ENCODE peak calls at places on chromosomes 6 and 20, in four cellular contexts. H, C, V and L are unnamed samples.

GRCh38 chr6:34181903-34182302 is 36.0 kb upstream of the GRM4 start:
- DNase-seq in H (no peak), C (no peak), V (no peak), L (peak)

GRCh38 chr6:4727671-4728435 is 48.4 kb upstream of the CDYL start:
- DNase-seq in H (no peak), C (no peak), V (no peak), L (no peak)

GRCh38 chr6:169008641-169009040 is 245.0 kb downstream of the THBS2 start:
- DNase-seq in H (no peak), C (no peak), V (no peak), L (no peak)

GRCh38 chr6:97059473-97059872 is 134.9 kb downstream of the KLHL32 start:
- DNase-seq in H (no peak), C (peak), V (no peak), L (peak)

GRCh38 chr20:48102821-48103635 is 317.7 kb upstream of the SULF2 start:
- DNase-seq in H (no peak), C (no peak), V (no peak), L (no peak)

GRCh38 chr20:41344477-41344876 is 3.9 kb downstream of the LPIN3 start:
- DNase-seq in H (no peak), C (peak), V (no peak), L (no peak)

GRCh38 chr20:62804021-62804631 is 509 bp upstream of the OGFR start:
- DNase-seq in H (no peak), C (peak), V (no peak), L (no peak)

GRCh38 chr20:17808357-17808756 is 108.6 kb downstream of the BANF2 start:
- DNase-seq in H (peak), C (peak), V (no peak), L (no peak)

GRCh38 chr6:10957414-10957886 is 70.6 kb downstream of the SYCP2L start:
- DNase-seq in H (no peak), C (no peak), V (no peak), L (no peak)

GRCh38 chr6:154350293-154350692 is 6.3 kb downstream of the IPCEF1 start:
- DNase-seq in H (no peak), C (no peak), V (no peak), L (no peak)

GRCh38 chr20:44560229-44560628 is 22.1 kb upstream of the PKIG start:
- DNase-seq in H (no peak), C (no peak), V (no peak), L (no peak)

GRCh38 chr6:6969761-6970223 is 138.0 kb upstream of the RREB1 start:
- DNase-seq in H (no peak), C (no peak), V (no peak), L (no peak)

GRCh38 chr20:19688031-19688806 is 69.8 kb upstream of the RIN2 start:
- DNase-seq in H (peak), C (peak), V (peak), L (no peak)

GRCh38 chr20:12699374-12700228 is 309.2 kb upstream of the SPTLC3 start:
- DNase-seq in H (no peak), C (no peak), V (no peak), L (no peak)

GRCh38 chr6:29850011-29850553 is 22.5 kb downstream of the HLA-G start:
- DNase-seq in H (no peak), C (no peak), V (no peak), L (no peak)

GRCh38 chr6:20699402-20699801 is 165.1 kb downstream of the CDKAL1 start:
- DNase-seq in H (no peak), C (no peak), V (no peak), L (no peak)

GRCh38 chr20:57383447-57384347 is 7.5 kb upstream of the RBM38 start:
- DNase-seq in H (no peak), C (no peak), V (no peak), L (no peak)

GRCh38 chr20:4811661-4812181 is 90.0 kb downstream of the PRND start:
- DNase-seq in H (peak), C (no peak), V (no peak), L (peak)

GRCh38 chr6:136956590-136957573 is 34.8 kb downstream of the SLC35D3 start:
- DNase-seq in H (no peak), C (peak), V (peak), L (no peak)

GRCh38 chr20:48635791-48636267 is 192.0 kb downstream of the PREX1 start:
- DNase-seq in H (peak), C (peak), V (peak), L (peak)

GRCh38 chr6:24313477-24314141 is 44.2 kb downstream of the DCDC2 start:
- DNase-seq in H (no peak), C (no peak), V (no peak), L (no peak)

GRCh38 chr20:3749087-3749688 is 16.7 kb downstream of the HSPA12B start:
- DNase-seq in H (no peak), C (no peak), V (no peak), L (no peak)

GRCh38 chr20:43537921-43538854 is 20.6 kb upstream of the SGK2 start:
- DNase-seq in H (peak), C (peak), V (peak), L (no peak)

GRCh38 chr20:32912688-32913087 is 54.0 kb downstream of the EFCAB8 start:
- DNase-seq in H (no peak), C (no peak), V (no peak), L (no peak)

GRCh38 chr20:31691646-31692275 is 30.9 kb downstream of the BCL2L1 start:
- DNase-seq in H (no peak), C (no peak), V (no peak), L (no peak)

GRCh38 chr6:98295776-98296175 is 538.6 kb upstream of the POU3F2 start:
- DNase-seq in H (no peak), C (no peak), V (no peak), L (no peak)

GRCh38 chr6:42177514-42178364 is 4.6 kb downstream of the GUCA1A start:
- DNase-seq in H (no peak), C (peak), V (peak), L (no peak)

GRCh38 chr20:45083127-45083526 is 17.8 kb downstream of the KCNS1 start:
- DNase-seq in H (no peak), C (no peak), V (no peak), L (no peak)

GRCh38 chr6:154925130-154925529 is 70.0 kb upstream of the TIAM2 start:
- DNase-seq in H (no peak), C (peak), V (peak), L (no peak)

GRCh38 chr20:53797085-53797484 is 203.4 kb upstream of the ZNF217 start:
- DNase-seq in H (no peak), C (no peak), V (no peak), L (no peak)

GRCh38 chr6:141541766-141542324 is 590.9 kb upstream of the GJE1 start:
- DNase-seq in H (no peak), C (no peak), V (no peak), L (no peak)

GRCh38 chr6:4644962-4645361 is 131.2 kb upstream of the CDYL start:
- DNase-seq in H (no peak), C (no peak), V (no peak), L (no peak)

GRCh38 chr6:136324981-136325380 is 35.3 kb upstream of the BCLAF1 start:
- DNase-seq in H (no peak), C (no peak), V (no peak), L (no peak)

GRCh38 chr20:50870572-50871161 is 60.6 kb downstream of the ADNP start:
- DNase-seq in H (no peak), C (no peak), V (no peak), L (no peak)

GRCh38 chr6:143581835-143582480 is 70.4 kb upstream of the FUCA2 start:
- DNase-seq in H (no peak), C (no peak), V (no peak), L (no peak)

GRCh38 chr20:57326667-57327455 is 2.7 kb upstream of the SPO11 start:
- DNase-seq in H (no peak), C (no peak), V (no peak), L (no peak)

GRCh38 chr20:62088258-62089127 is 22.8 kb upstream of the TAF4 start:
- DNase-seq in H (no peak), C (no peak), V (no peak), L (no peak)

GRCh38 chr20:19056909-19057308 is 155.5 kb upstream of the SLC24A3 start:
- DNase-seq in H (no peak), C (no peak), V (peak), L (no peak)

GRCh38 chr6:147765541-147765940 is 257.1 kb downstream of the SAMD5 start:
- DNase-seq in H (no peak), C (no peak), V (no peak), L (no peak)

GRCh38 chr6:101921829-101922450 is 528.4 kb downstream of the GRIK2 start:
- DNase-seq in H (no peak), C (no peak), V (no peak), L (no peak)

GRCh38 chr6:101931766-101932165 is 538.3 kb downstream of the GRIK2 start:
- DNase-seq in H (no peak), C (no peak), V (no peak), L (no peak)

DNA sequence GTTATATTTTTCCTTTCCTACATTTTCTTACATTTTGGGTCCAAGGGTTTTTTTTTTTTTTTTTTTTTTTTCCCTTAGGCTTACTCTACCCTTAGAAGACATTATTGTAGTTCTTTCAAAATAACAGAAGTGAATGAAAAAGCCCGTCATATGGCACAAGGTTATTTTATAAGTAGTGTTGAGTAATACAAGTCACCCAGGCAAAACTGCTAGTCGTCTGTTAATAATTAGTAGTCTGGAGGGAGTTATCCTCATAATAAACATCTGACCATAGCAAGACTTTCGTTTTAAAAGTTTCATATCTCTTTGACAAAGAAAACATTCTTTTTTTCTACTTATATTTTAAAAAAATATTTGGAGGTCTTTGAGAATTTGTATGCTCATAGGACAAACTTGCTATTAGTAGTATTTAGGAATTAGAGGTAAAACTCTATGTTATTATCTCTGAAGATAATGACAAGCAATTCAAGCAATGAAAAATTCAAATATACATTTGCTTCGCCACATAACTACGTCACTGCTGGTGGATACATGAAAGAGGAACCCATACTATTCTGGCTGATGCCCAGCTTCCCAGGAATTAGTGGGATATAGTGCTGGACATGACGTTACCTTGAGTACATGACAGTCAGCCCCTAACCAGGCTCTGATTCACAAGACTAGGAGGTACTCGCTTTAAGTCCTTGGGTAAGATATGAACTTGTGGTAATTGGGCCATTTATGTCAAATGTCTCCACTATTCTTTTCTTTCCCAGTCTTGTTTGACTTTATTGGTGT is 532.8 kb downstream of the GRIK2 start:
- DNase-seq in H (no peak), C (no peak), V (no peak), L (no peak)
- H3K4me3 ChIP-seq in H (no peak), C (no peak), V (no peak), L (no peak)

DNA sequence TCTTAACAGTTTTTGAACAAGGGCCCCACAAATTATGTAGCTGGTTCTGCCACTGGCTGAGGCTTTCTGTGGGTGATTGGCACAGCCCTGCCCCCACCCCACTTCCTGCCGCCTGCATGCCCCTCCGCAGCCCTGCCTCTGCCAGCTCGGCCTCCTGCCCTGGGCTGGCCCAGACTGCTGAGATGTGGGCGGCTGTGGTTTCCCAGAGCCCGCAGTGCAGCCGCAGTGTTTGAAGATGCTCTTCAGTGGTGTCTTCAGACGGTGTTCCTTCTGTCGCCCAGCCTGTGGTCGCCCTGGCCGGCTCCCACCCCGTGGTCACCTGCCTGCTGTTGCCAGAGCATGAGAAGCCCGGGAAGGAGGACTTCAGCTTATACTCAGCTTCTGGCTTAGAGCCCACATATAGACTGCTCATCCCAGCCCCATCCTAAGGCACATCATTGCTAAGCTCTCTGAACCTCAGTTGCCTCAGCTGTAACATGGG is 154.3 kb downstream of the VEGFA start:
- DNase-seq in H (no peak), C (peak), V (no peak), L (peak)
- TF ChIP-seq CTCF in H (no peak), C (no peak), V (no peak), L (no peak)

GRCh38 chr6:107634147-107635057 is 144.5 kb downstream of the SOBP start:
- DNase-seq in H (no peak), C (peak), V (no peak), L (no peak)
- H3K4me3 ChIP-seq in H (peak), C (no peak), V (no peak), L (no peak)

GRCh38 chr6:139927236-139927635 is 552.8 kb upstream of the CITED2 start:
- DNase-seq in H (no peak), C (no peak), V (no peak), L (no peak)
- TF ChIP-seq CTCF in H (no peak), C (peak), V (peak), L (peak)

GRCh38 chr20:34365765-34366213 is 2.7 kb downstream of the ITCH start:
- DNase-seq in H (no peak), C (no peak), V (no peak), L (peak)
- H3K4me3 ChIP-seq in H (no peak), C (no peak), V (no peak), L (no peak)

GRCh38 chr6:1669996-1670395 is 60.3 kb downstream of the FOXC1 start:
- DNase-seq in H (no peak), C (no peak), V (no peak), L (peak)

GRCh38 chr6:1667012-1667804 is 57.5 kb downstream of the FOXC1 start:
- DNase-seq in H (no peak), C (peak), V (peak), L (no peak)

GRCh38 chr6:1667805-1668175 is 58.1 kb downstream of the FOXC1 start:
- DNase-seq in H (no peak), C (peak), V (no peak), L (no peak)

GRCh38 chr6:1672379-1672778 is 62.7 kb downstream of the FOXC1 start:
- DNase-seq in H (no peak), C (no peak), V (no peak), L (no peak)

GRCh38 chr6:1670711-1671462 is 61.2 kb downstream of the FOXC1 start:
- DNase-seq in H (no peak), C (no peak), V (no peak), L (no peak)
- TF ChIP-seq CTCF in H (no peak), C (no peak), V (no peak), L (no peak)

GRCh38 chr6:170279426-170279825 is 11.5 kb downstream of the DLL1 start:
- DNase-seq in H (no peak), C (no peak), V (no peak), L (no peak)

GRCh38 chr6:170278743-170279094 is 12.2 kb downstream of the DLL1 start:
- DNase-seq in H (no peak), C (no peak), V (no peak), L (no peak)

GRCh38 chr6:170281331-170282292 is 9.3 kb downstream of the DLL1 start:
- DNase-seq in H (no peak), C (no peak), V (no peak), L (no peak)

GRCh38 chr6:170280689-170281045 is 10.2 kb downstream of the DLL1 start:
- DNase-seq in H (no peak), C (no peak), V (no peak), L (no peak)

DNA sequence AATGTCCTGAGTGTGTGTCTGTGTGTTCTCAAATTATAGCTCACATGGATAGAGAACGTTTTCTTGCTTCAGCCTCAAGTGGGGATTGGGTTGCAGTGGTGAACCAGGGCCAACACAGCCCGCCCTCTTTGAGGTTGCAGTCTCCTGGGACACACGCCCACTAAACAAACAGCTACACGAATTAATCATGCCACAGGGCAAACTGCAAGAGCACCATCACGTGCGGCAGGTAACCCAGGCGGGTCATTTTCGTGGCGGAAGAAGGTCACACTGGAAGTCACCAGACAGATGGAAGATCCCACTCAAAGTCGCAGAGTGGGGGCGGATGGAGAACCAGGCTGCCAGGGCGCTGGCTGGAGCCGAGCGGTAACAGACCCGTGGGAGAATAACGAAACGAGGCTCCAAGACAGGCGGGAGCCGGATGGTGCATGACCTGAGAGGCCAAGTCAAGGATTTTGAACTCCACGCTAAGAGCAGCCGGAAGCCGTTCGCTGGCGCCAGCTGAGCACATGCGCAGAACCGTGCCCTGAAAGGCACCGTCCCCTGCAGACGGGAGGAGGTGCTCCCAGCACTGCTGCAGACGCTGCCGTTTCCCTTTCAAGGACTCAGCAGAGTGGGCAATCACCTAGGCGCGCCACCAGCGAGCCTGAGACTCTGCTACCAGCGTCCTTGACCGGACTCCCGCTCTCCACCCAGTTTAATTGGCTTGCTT is 10.7 kb downstream of the DLL1 start:
- DNase-seq in H (no peak), C (peak), V (peak), L (peak)
- H3K4me3 ChIP-seq in H (peak), C (peak), V (peak), L (no peak)